ENCODE peak calls at places on chromosomes 4 and X, in six cellular contexts. A is K562, D is HepG2, Y is endothelial cell of umbilical vein, P is NB4, T is GM12878. K is an unnamed sample.

GRCh38 chr4:82833696-82834313 is 35.2 kb upstream of the SCD5 start:
- DNase-seq in T (no peak), A (no peak), Y (peak), P (no peak), D (peak), K (peak)

GRCh38 chr4:8318509-8318908 is 49.0 kb downstream of the HTRA3 start:
- DNase-seq in D (no peak), A (no peak), T (no peak), Y (no peak), P (no peak), K (no peak)

GRCh38 chr4:39933689-39934590 is 43.8 kb downstream of the PDS5A start:
- DNase-seq in Y (peak), T (no peak), A (no peak), D (no peak), P (no peak), K (no peak)

GRCh38 chrX:18422325-18422724 is 3.1 kb upstream of the CDKL5 start:
- DNase-seq in T (no peak), D (no peak), A (no peak), Y (no peak), P (no peak), K (peak)

GRCh38 chr4:4417886-4418285 is 31.0 kb downstream of the NSG1 start:
- DNase-seq in P (no peak), T (no peak), A (no peak), D (no peak), Y (no peak), K (no peak)

GRCh38 chr4:89303989-89304388 is 3.6 kb downstream of the GPRIN3 start:
- DNase-seq in D (no peak), P (no peak), T (no peak), A (no peak), Y (no peak), K (no peak)

GRCh38 chr4:144580421-144580820 is 65.5 kb upstream of the HHIP start:
- DNase-seq in P (no peak), D (no peak), T (no peak), Y (peak), A (no peak), K (no peak)

GRCh38 chrX:37599735-37600134 is 28.3 kb downstream of the LANCL3 start:
- DNase-seq in T (no peak), Y (peak), A (no peak), P (no peak), D (no peak), K (no peak)

GRCh38 chr4:147968641-147969040 is 236.8 kb downstream of the ARHGAP10 start:
- DNase-seq in Y (no peak), P (no peak), D (no peak), A (no peak), T (no peak), K (no peak)

GRCh38 chr4:164571593-164572385 is 182.1 kb upstream of the SMIM31 start:
- DNase-seq in D (no peak), A (no peak), P (no peak), T (no peak), Y (no peak), K (no peak)

GRCh38 chrX:70437921-70438665 is 6.5 kb upstream of the DLG3 start:
- DNase-seq in D (no peak), T (no peak), P (no peak), Y (no peak), A (no peak), K (no peak)

GRCh38 chrX:46551494-46552128 is 6.4 kb upstream of the ZNF674 start:
- DNase-seq in D (no peak), A (peak), Y (no peak), T (no peak), P (no peak), K (no peak)

GRCh38 chr4:1055721-1056590 is 44.5 kb downstream of the FGFRL1 start:
- DNase-seq in P (peak), A (peak), Y (no peak), T (no peak), D (no peak), K (no peak)

GRCh38 chr4:15077969-15078368 is 75.7 kb downstream of the CPEB2 start:
- DNase-seq in P (peak), Y (no peak), D (peak), T (no peak), A (no peak), K (no peak)

GRCh38 chrX:45353462-45353861 is 152.8 kb upstream of the DIPK2B start:
- DNase-seq in D (no peak), A (no peak), Y (no peak), P (no peak), T (no peak), K (no peak)

GRCh38 chrX:45344597-45344996 is 143.9 kb upstream of the DIPK2B start:
- DNase-seq in D (no peak), A (no peak), Y (no peak), P (no peak), T (no peak), K (no peak)

GRCh38 chrX:45352588-45352987 is 151.9 kb upstream of the DIPK2B start:
- DNase-seq in Y (no peak), A (no peak), D (no peak), T (no peak), P (no peak), K (no peak)

GRCh38 chrX:45351478-45351877 is 150.8 kb upstream of the DIPK2B start:
- DNase-seq in T (no peak), A (no peak), P (no peak), D (no peak), Y (no peak), K (no peak)

DNA sequence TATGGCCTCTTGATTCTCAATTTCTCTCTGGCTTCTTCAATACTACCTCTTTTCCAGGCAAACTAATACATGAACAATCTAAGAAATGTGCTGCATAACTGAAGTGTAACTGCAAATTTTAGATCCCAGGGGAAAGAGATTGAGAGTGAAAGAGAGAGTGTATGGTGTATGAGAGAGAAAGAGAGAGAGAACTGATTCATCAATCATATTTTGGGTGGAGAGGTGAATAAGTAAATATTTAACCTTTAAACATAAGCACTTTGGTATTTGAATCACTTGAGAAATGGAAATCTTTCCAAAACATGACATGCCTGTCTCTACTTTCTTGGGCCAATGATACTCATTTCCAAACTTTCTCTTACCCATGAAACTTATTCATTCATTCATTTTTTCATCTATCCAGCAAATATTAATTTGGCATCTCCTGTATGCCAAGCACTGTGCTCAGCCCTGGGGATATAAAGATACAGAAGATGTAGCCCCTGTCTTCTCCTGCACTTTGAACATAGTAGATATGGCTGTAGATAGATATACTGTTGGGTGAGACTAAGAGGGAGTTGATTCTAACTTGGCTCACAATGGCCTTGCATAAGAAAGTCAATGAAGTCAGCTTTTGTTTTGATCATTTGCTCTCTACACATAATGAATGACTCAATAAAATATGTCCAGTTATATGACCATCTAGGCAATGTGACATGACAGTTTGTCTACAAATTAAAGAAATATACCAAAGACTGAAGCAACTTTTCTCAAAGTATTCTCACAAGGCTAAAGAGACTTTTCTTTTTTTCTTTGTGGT is 147.4 kb upstream of the DIPK2B start:
- DNase-seq in P (no peak), Y (no peak), T (no peak), D (no peak), A (no peak), K (no peak)
- TF ChIP-seq MYC in P (no peak), Y (no peak), T (no peak), D (no peak), A (no peak), K (no peak)

GRCh38 chr4:23337292-23337691 is 552.6 kb downstream of the PPARGC1A start:
- DNase-seq in A (no peak), Y (no peak), P (no peak), T (no peak), D (no peak), K (no peak)
- TF ChIP-seq MYC in A (no peak), Y (no peak), P (no peak), T (no peak), D (no peak), K (no peak)

DNA sequence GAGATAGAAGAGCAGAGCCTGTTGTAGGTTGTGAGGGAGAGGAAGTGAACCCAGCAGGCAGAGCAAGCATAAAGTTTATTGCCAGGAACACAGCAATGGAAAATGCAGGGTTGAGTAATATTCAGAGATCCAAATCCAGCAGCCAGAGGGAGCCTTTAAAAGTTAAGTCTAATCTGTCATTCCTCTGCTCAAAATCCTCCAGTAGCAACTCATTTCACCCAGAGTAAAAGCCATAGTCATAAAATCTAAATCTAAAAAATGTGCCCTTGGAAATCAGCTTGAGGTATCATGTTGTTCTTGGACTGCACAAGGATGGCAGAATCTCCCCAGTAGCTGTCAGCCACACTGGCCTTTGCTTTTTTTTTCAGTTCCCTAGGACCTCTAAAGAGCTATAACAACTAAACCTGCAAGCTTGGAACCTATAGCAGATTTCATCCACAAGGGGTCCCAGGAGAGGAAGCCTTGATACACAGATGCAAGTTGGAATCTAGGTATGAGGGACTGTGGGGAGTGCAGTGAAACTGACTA is 62.9 kb upstream of the FRAS1 start:
- DNase-seq in P (peak), Y (peak), T (no peak), A (peak), D (peak), K (peak)
- TF ChIP-seq MYC in P (no peak), Y (no peak), T (no peak), A (no peak), D (no peak), K (no peak)

GRCh38 chrX:57453901-57454300 is 137.9 kb upstream of the ZXDB start:
- DNase-seq in T (peak), Y (peak), A (peak), P (peak), D (peak), K (no peak)
- TF ChIP-seq MYC in T (no peak), Y (no peak), A (no peak), P (no peak), D (no peak), K (no peak)

GRCh38 chrX:57528670-57529255 is 63.0 kb upstream of the ZXDB start:
- DNase-seq in D (peak), P (peak), Y (peak), A (peak), T (no peak), K (no peak)
- TF ChIP-seq MYC in D (no peak), P (no peak), Y (no peak), A (no peak), T (no peak), K (no peak)

K was measured in A549.